ENCODE peak calls at places on chromosomes 6 and 20, in four cellular contexts. One of them, this sample, is unnamed.

GRCh38 chr6:48973486-48973885 is 489.6 kb downstream of the MMUT start:
- DNase-seq in astrocyte of the cerebellum: no peak
- DNase-seq in skeletal muscle cell: no peak
- DNase-seq in stomach: no peak
- DNase-seq in this sample: no peak

GRCh38 chr6:21593412-21593926 is at the start of gene SOX4:
- DNase-seq in stomach: peak; percentile 94
- DNase-seq in astrocyte of the cerebellum: peak; percentile 97
- DNase-seq in skeletal muscle cell: peak; percentile 91
- DNase-seq in this sample: peak; percentile 86

GRCh38 chr20:44006126-44006525 is 91.5 kb downstream of the TOX2 start:
- DNase-seq in astrocyte of the cerebellum: no peak
- DNase-seq in stomach: no peak
- DNase-seq in skeletal muscle cell: no peak
- DNase-seq in this sample: no peak

GRCh38 chr6:82251942-82252341 is 4.4 kb upstream of the IBTK start:
- DNase-seq in astrocyte of the cerebellum: no peak
- DNase-seq in skeletal muscle cell: no peak
- DNase-seq in stomach: no peak
- DNase-seq in this sample: no peak

GRCh38 chr6:159008656-159009288 is 8.8 kb upstream of the RSPH3 start:
- DNase-seq in astrocyte of the cerebellum: no peak
- DNase-seq in skeletal muscle cell: no peak
- DNase-seq in stomach: no peak
- DNase-seq in this sample: no peak

GRCh38 chr6:138226011-138226410 is 7.7 kb upstream of the PBOV1 start:
- DNase-seq in astrocyte of the cerebellum: no peak
- DNase-seq in skeletal muscle cell: no peak
- DNase-seq in stomach: no peak
- DNase-seq in this sample: no peak

GRCh38 chr6:36392621-36393020 is 5.2 kb upstream of the ETV7 start:
- DNase-seq in astrocyte of the cerebellum: no peak
- DNase-seq in skeletal muscle cell: no peak
- DNase-seq in stomach: no peak
- DNase-seq in this sample: no peak

GRCh38 chr20:57013741-57014140 is 252.7 kb downstream of the BMP7 start:
- DNase-seq in stomach: no peak
- DNase-seq in astrocyte of the cerebellum: no peak
- DNase-seq in skeletal muscle cell: no peak
- DNase-seq in this sample: no peak

GRCh38 chr6:44704240-44705150 is 317.0 kb downstream of the CDC5L start:
- DNase-seq in stomach: no peak
- DNase-seq in skeletal muscle cell: no peak
- DNase-seq in astrocyte of the cerebellum: no peak
- DNase-seq in this sample: no peak

GRCh38 chr20:44011251-44011940 is 96.7 kb downstream of the TOX2 start:
- DNase-seq in skeletal muscle cell: no peak
- DNase-seq in stomach: no peak
- DNase-seq in astrocyte of the cerebellum: no peak
- DNase-seq in this sample: no peak

GRCh38 chr6:108966855-108967755 is 118.9 kb downstream of the ARMC2 start:
- DNase-seq in skeletal muscle cell: no peak
- DNase-seq in stomach: peak; percentile 41
- DNase-seq in astrocyte of the cerebellum: no peak
- DNase-seq in this sample: no peak

GRCh38 chr20:21175433-21175832 is 49.6 kb downstream of the KIZ start:
- DNase-seq in skeletal muscle cell: no peak
- DNase-seq in stomach: no peak
- DNase-seq in astrocyte of the cerebellum: no peak
- DNase-seq in this sample: no peak

GRCh38 chr20:63612276-63612931 is 14.5 kb downstream of the GMEB2 start:
- DNase-seq in skeletal muscle cell: no peak
- DNase-seq in astrocyte of the cerebellum: no peak
- DNase-seq in stomach: no peak
- DNase-seq in this sample: no peak

GRCh38 chr6:150485559-150486517 is 113.8 kb upstream of the PLEKHG1 start:
- DNase-seq in stomach: no peak
- DNase-seq in skeletal muscle cell: no peak
- DNase-seq in astrocyte of the cerebellum: no peak
- DNase-seq in this sample: no peak

GRCh38 chr6:42030585-42031506 is 19.5 kb upstream of the TAF8 start:
- DNase-seq in stomach: no peak
- DNase-seq in astrocyte of the cerebellum: no peak
- DNase-seq in skeletal muscle cell: peak; percentile 75
- DNase-seq in this sample: no peak

GRCh38 chr6:80969439-80969838 is 783.0 kb downstream of the TENT5A start:
- DNase-seq in stomach: no peak
- DNase-seq in astrocyte of the cerebellum: no peak
- DNase-seq in skeletal muscle cell: no peak
- DNase-seq in this sample: no peak

GRCh38 chr20:44056010-44056698 is 130.8 kb downstream of the JPH2 start:
- DNase-seq in skeletal muscle cell: no peak
- DNase-seq in astrocyte of the cerebellum: no peak
- DNase-seq in stomach: peak; percentile 29
- DNase-seq in this sample: no peak

GRCh38 chr6:14924126-14925024 is 321.5 kb upstream of the JARID2 start:
- DNase-seq in stomach: no peak
- DNase-seq in skeletal muscle cell: peak; percentile 43
- DNase-seq in astrocyte of the cerebellum: no peak
- DNase-seq in this sample: no peak

GRCh38 chr20:23234311-23235078 is 116.1 kb upstream of the NXT1 start:
- DNase-seq in skeletal muscle cell: peak; percentile 47
- DNase-seq in astrocyte of the cerebellum: no peak
- DNase-seq in stomach: no peak
- DNase-seq in this sample: no peak

GRCh38 chr6:35419431-35419830 is 32.7 kb upstream of the FANCE start:
- DNase-seq in stomach: no peak
- DNase-seq in skeletal muscle cell: peak; percentile 63
- DNase-seq in astrocyte of the cerebellum: no peak
- DNase-seq in this sample: no peak

GRCh38 chr6:17470953-17471335 is 77.5 kb downstream of the CAP2 start:
- DNase-seq in stomach: no peak
- DNase-seq in skeletal muscle cell: peak; percentile 36
- DNase-seq in astrocyte of the cerebellum: no peak
- DNase-seq in this sample: peak; percentile 6

GRCh38 chr6:16414205-16414604 is 175.8 kb downstream of the GMPR start:
- DNase-seq in skeletal muscle cell: no peak
- DNase-seq in astrocyte of the cerebellum: no peak
- DNase-seq in stomach: no peak
- DNase-seq in this sample: no peak

GRCh38 chr6:42993445-42993844 is 9.1 kb downstream of the PPP2R5D start:
- DNase-seq in astrocyte of the cerebellum: no peak
- DNase-seq in stomach: no peak
- DNase-seq in skeletal muscle cell: no peak
- DNase-seq in this sample: no peak

GRCh38 chr6:11899645-11900044 is 112.5 kb upstream of the HIVEP1 start:
- DNase-seq in astrocyte of the cerebellum: no peak
- DNase-seq in skeletal muscle cell: no peak
- DNase-seq in stomach: no peak
- DNase-seq in this sample: no peak

GRCh38 chr20:9021699-9022098 is 47.2 kb upstream of the PLCB4 start:
- DNase-seq in astrocyte of the cerebellum: no peak
- DNase-seq in stomach: no peak
- DNase-seq in skeletal muscle cell: no peak
- DNase-seq in this sample: no peak

GRCh38 chr6:112214749-112215269 is 39.6 kb downstream of the LAMA4 start:
- DNase-seq in skeletal muscle cell: no peak
- DNase-seq in stomach: no peak
- DNase-seq in astrocyte of the cerebellum: no peak
- DNase-seq in this sample: no peak

GRCh38 chr20:62364911-62365736 is 2.0 kb downstream of the LAMA5 start:
- DNase-seq in stomach: peak; percentile 56
- DNase-seq in skeletal muscle cell: no peak
- DNase-seq in astrocyte of the cerebellum: no peak
- DNase-seq in this sample: no peak

GRCh38 chr20:46293084-46293483 is 15.2 kb downstream of the CDH22 start:
- DNase-seq in stomach: no peak
- DNase-seq in skeletal muscle cell: peak; percentile 11
- DNase-seq in astrocyte of the cerebellum: peak; percentile 31
- DNase-seq in this sample: no peak

GRCh38 chr6:8588176-8588575 is 152.8 kb upstream of the SLC35B3 start:
- DNase-seq in skeletal muscle cell: no peak
- DNase-seq in stomach: no peak
- DNase-seq in astrocyte of the cerebellum: no peak
- DNase-seq in this sample: no peak

GRCh38 chr6:155117266-155117665 is 122.2 kb downstream of the TIAM2 start:
- DNase-seq in skeletal muscle cell: peak; percentile 60
- DNase-seq in astrocyte of the cerebellum: peak; percentile 68
- DNase-seq in stomach: no peak
- DNase-seq in this sample: peak; percentile 75

GRCh38 chr6:5994999-5995698 is 11.6 kb downstream of the NRN1 start:
- DNase-seq in astrocyte of the cerebellum: no peak
- DNase-seq in skeletal muscle cell: no peak
- DNase-seq in stomach: no peak
- DNase-seq in this sample: no peak

GRCh38 chr6:87198496-87198895 is 43.1 kb downstream of the ZNF292 start:
- DNase-seq in astrocyte of the cerebellum: no peak
- DNase-seq in stomach: no peak
- DNase-seq in skeletal muscle cell: peak; percentile 38
- DNase-seq in this sample: peak; percentile 11

GRCh38 chr6:74964871-74965441 is 240.9 kb downstream of the COL12A1 start:
- DNase-seq in stomach: no peak
- DNase-seq in skeletal muscle cell: no peak
- DNase-seq in astrocyte of the cerebellum: no peak
- DNase-seq in this sample: no peak

This sample was measured in HS-5.